ENCODE peak calls at places on chromosomes 13 and 19, in ten cellular contexts. P, A, V, R, Y, T, N, I, L and W are unnamed samples.

GRCh38 chr19:29277107-29277506 is 64.2 kb upstream of the UQCRFS1 start:
- DNase-seq in P (no peak), A (peak), V (peak), R (no peak), Y (no peak), T (no peak), N (no peak), I (no peak), L (no peak), W (no peak)

GRCh38 chr13:91058066-91058465 is 289.4 kb upstream of the MIR17HG start:
- DNase-seq in P (no peak), A (no peak), V (no peak), R (no peak), Y (no peak), T (no peak), N (no peak), I (no peak), L (no peak), W (no peak)

GRCh38 chr19:2478756-2479555 is 3.0 kb downstream of the GADD45B start:
- DNase-seq in P (peak), A (peak), V (peak), R (peak), Y (peak), T (peak), N (peak), I (peak), L (peak), W (peak)

GRCh38 chr13:41017744-41018582 is 1.2 kb downstream of the ELF1 start:
- DNase-seq in P (no peak), A (no peak), V (no peak), R (no peak), Y (no peak), T (no peak), N (no peak), I (peak), L (no peak), W (no peak)

GRCh38 chr19:3154957-3155736 is 19.3 kb downstream of the GNA15 start:
- DNase-seq in P (no peak), A (peak), V (peak), R (peak), Y (peak), T (peak), N (peak), I (peak), L (peak), W (no peak)

GRCh38 chr13:109145631-109146030 is 516.2 kb downstream of the MYO16 start:
- DNase-seq in P (no peak), A (no peak), V (peak), R (peak), Y (peak), T (peak), N (no peak), I (peak), L (peak), W (no peak)

GRCh38 chr19:45087531-45087930 is 5.4 kb upstream of the PPP1R37 start:
- DNase-seq in P (no peak), A (peak), V (no peak), R (no peak), Y (no peak), T (no peak), N (no peak), I (no peak), L (no peak), W (no peak)

GRCh38 chr13:27496006-27496405 is 45.6 kb upstream of the MTIF3 start:
- DNase-seq in P (no peak), A (no peak), V (no peak), R (no peak), Y (no peak), T (no peak), N (no peak), I (no peak), L (no peak), W (no peak)

GRCh38 chr19:38665950-38666661 is 18.7 kb downstream of the ACTN4 start:
- DNase-seq in P (peak), A (no peak), V (no peak), R (no peak), Y (peak), T (peak), N (peak), I (peak), L (no peak), W (no peak)

GRCh38 chr13:100209857-100210580 is 121.1 kb downstream of the PCCA start:
- DNase-seq in P (no peak), A (no peak), V (peak), R (no peak), Y (no peak), T (no peak), N (no peak), I (peak), L (no peak), W (no peak)

GRCh38 chr19:16367269-16367683 is 42.6 kb downstream of the KLF2 start:
- DNase-seq in P (no peak), A (peak), V (no peak), R (no peak), Y (no peak), T (no peak), N (no peak), I (no peak), L (no peak), W (no peak)

GRCh38 chr13:27919934-27920676 is at the start of gene PDX1:
- DNase-seq in P (peak), A (no peak), V (no peak), R (no peak), Y (no peak), T (no peak), N (no peak), I (no peak), L (peak), W (no peak)

GRCh38 chr19:15829277-15829770 is 13.9 kb upstream of the OR10H1 start:
- DNase-seq in P (no peak), A (no peak), V (no peak), R (no peak), Y (no peak), T (no peak), N (no peak), I (no peak), L (no peak), W (no peak)

GRCh38 chr19:3862826-3863500 is 5.9 kb downstream of the ZFR2 start:
- DNase-seq in P (no peak), A (no peak), V (no peak), R (no peak), Y (no peak), T (no peak), N (no peak), I (no peak), L (no peak), W (no peak)

GRCh38 chr13:44921931-44922758 is 67.1 kb downstream of the NUFIP1 start:
- DNase-seq in P (no peak), A (no peak), V (peak), R (peak), Y (peak), T (peak), N (peak), I (peak), L (peak), W (no peak)

GRCh38 chr13:26449063-26449848 is 108.2 kb upstream of the WASF3 start:
- DNase-seq in P (no peak), A (no peak), V (no peak), R (no peak), Y (no peak), T (no peak), N (no peak), I (peak), L (no peak), W (no peak)

GRCh38 chr19:29467824-29468401 is 57.9 kb upstream of the VSTM2B start:
- DNase-seq in P (no peak), A (no peak), V (no peak), R (no peak), Y (no peak), T (no peak), N (no peak), I (peak), L (no peak), W (no peak)

GRCh38 chr19:38662508-38663155 is 15.2 kb downstream of the ACTN4 start:
- DNase-seq in P (no peak), A (no peak), V (no peak), R (no peak), Y (no peak), T (no peak), N (peak), I (no peak), L (no peak), W (no peak)

GRCh38 chr13:81686877-81687276 is 1346.0 kb upstream of the SPRY2 start:
- DNase-seq in P (no peak), A (no peak), V (no peak), R (peak), Y (no peak), T (no peak), N (no peak), I (no peak), L (no peak), W (no peak)

GRCh38 chr19:43462887-43463380 is 2.5 kb downstream of the LYPD3 start:
- DNase-seq in P (no peak), A (no peak), V (no peak), R (no peak), Y (no peak), T (no peak), N (no peak), I (no peak), L (no peak), W (no peak)
- TF ChIP-seq POLR2A in P (no peak), A (no peak), V (no peak), R (no peak), Y (no peak), T (no peak), N (peak), I (no peak), L (no peak), W (no peak)

DNA sequence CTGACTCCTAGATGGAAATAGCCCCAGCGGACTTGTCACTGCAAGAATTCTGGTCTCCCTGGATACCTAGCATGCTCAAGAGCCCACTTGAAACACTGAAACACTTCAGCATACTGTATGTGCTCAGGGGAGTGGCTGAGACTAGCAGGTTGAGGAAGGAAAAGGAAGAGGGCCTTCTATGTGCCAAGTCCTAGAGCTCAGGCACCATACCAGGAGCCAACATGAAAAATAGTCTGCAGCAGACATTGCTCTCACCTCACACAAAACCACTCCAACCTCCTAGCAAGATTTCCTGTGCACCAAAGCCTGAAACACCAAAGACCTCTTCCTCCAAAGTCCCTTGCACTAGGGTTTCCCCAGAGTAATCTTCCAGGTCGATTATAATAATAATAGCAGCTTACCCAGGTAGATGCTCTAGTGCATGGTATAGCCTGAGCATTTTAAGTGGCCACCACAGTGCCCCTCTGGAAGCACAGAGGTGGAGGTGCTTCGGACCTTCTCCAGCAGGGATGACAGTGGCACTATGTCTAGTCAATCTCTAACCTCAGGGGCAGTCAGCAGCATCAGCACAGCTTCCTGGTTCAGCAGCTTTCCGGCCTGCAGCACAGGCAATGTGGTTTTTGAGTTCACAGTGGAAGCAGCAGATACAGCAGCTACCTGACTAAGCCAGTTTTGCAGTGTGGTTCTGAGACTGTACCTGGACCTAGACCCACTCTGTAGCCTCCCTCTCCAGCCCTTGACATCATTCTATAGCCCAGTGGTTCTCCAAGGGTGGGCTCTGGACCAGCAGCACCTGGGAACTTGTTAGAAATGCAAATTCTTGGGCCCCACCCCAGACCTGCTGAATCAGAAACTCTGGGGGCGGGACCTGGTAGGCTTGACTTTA is 45.6 kb upstream of the UBE2L5 start:
- DNase-seq in P (no peak), A (peak), V (no peak), R (no peak), Y (no peak), T (no peak), N (no peak), I (no peak), L (peak), W (no peak)
- TF ChIP-seq POLR2A in P (no peak), A (no peak), V (no peak), R (no peak), Y (no peak), T (no peak), N (no peak), I (no peak), L (no peak), W (no peak)

GRCh38 chr13:30463820-30464495 is 1.8 kb downstream of the HMGB1 start:
- DNase-seq in P (no peak), A (peak), V (no peak), R (peak), Y (peak), T (peak), N (peak), I (peak), L (peak), W (peak)

GRCh38 chr13:30466358-30466714 is 600 bp upstream of the HMGB1 start:
- DNase-seq in P (no peak), A (no peak), V (no peak), R (no peak), Y (no peak), T (no peak), N (no peak), I (peak), L (no peak), W (no peak)

GRCh38 chr13:30466841-30467252 is 1.1 kb upstream of the HMGB1 start:
- DNase-seq in P (no peak), A (no peak), V (no peak), R (no peak), Y (no peak), T (no peak), N (no peak), I (peak), L (no peak), W (no peak)

GRCh38 chr13:30464496-30465351 is 1.0 kb downstream of the HMGB1 start:
- DNase-seq in P (peak), A (peak), V (no peak), R (peak), Y (peak), T (peak), N (peak), I (peak), L (peak), W (peak)

DNA sequence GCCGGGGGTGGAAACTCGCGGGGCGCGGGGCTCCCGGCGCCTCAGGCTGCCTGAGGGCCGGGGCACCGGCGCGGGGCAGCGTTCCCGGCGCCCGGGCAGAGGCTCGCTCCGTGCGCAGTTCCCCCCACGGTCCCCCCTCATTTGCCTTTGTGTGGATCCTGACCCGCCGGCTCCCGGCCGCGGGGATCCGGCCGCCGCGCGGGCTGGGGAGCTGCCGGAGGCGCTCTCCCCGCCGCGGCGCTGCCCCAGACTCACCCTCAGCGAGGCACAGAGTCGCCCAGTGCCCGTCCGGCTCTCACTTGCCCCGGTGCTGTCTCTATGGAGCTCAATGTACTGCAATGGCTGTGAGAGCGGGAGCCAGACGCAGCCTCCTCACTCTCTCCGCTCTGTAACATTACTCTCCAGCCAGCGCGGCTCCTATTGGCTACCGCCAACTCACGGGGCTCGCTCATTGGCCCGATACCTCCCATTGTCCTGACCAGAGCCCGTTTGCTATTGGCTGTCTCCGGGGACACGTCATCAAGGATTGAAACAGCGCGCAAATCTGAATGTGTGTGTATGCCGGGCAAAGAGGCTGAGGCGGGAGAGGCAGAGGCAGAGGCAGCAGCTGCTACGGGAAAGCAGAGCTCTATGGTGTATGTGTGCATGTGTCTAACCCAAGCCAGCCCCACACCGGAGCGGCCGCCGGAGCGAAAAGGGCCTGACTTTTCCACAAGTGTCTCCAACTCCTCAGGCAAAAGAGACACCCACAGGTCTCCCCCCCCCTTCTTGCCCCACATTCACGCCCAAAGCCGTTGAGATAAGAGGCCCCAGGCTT is at the start of gene HMGB1:
- DNase-seq in P (peak), A (peak), V (peak), R (peak), Y (peak), T (peak), N (peak), I (peak), L (peak), W (peak)
- TF ChIP-seq POLR2A in P (peak), A (peak), V (peak), R (peak), Y (peak), T (peak), N (peak), I (peak), L (peak), W (peak)

GRCh38 chr13:33110713-33111413 is 94.6 kb downstream of the KL start:
- DNase-seq in P (peak), A (peak), V (no peak), R (no peak), Y (peak), T (no peak), N (peak), I (peak), L (no peak), W (peak)
- TF ChIP-seq POLR2A in P (no peak), A (no peak), V (no peak), R (no peak), Y (no peak), T (no peak), N (no peak), I (no peak), L (no peak), W (no peak)